ENCODE peak calls at places on chromosomes 2 and 18, in nine cellular contexts. U, M, X, H, D, O, R, A and P are unnamed samples. For H3K4me1 and H3K36me3, the result is how much of the 10 kb centered on the place peaks cover.

GRCh38 chr2:12504443-12504842 is 212.3 kb upstream of the TRIB2 start:
- DNase-seq in U (no peak), M (no peak), X (no peak), H (no peak), D (no peak), O (no peak), R (no peak), A (no peak), P (no peak)

GRCh38 chr2:17851731-17852585 is 26.5 kb upstream of the KCNS3 start:
- DNase-seq in U (peak), M (no peak), X (peak), H (peak), D (peak), O (no peak), R (no peak), A (peak), P (peak)

GRCh38 chr2:167190053-167190452 is 301.8 kb downstream of the XIRP2 start:
- DNase-seq in U (no peak), M (no peak), X (no peak), H (no peak), D (no peak), O (no peak), R (no peak), A (peak), P (peak)

GRCh38 chr18:58567453-58568196 is 61.3 kb downstream of the ALPK2 start:
- DNase-seq in U (no peak), M (peak), X (no peak), H (no peak), D (peak), O (no peak), R (peak), A (no peak), P (no peak)

GRCh38 chr2:230870544-230871360 is 6.0 kb downstream of the ITM2C start:
- DNase-seq in U (peak), M (no peak), X (no peak), H (no peak), D (no peak), O (no peak), R (peak), A (no peak), P (peak)

GRCh38 chr2:232839680-232840079 is 30.4 kb upstream of the SNORC start:
- DNase-seq in U (no peak), M (no peak), X (no peak), H (no peak), D (no peak), O (peak), R (no peak), A (peak), P (no peak)

GRCh38 chr2:240436626-240437180 is 1.2 kb downstream of the GPC1 start:
- DNase-seq in U (no peak), M (peak), X (no peak), H (no peak), D (no peak), O (no peak), R (no peak), A (no peak), P (peak)

GRCh38 chr2:203814661-203815540 is 52.7 kb upstream of the CTLA4 start:
- DNase-seq in U (peak), M (no peak), X (peak), H (no peak), D (peak), O (peak), R (no peak), A (peak), P (peak)

GRCh38 chr2:205706769-205707375 is 24.6 kb downstream of the NRP2 start:
- DNase-seq in U (no peak), M (no peak), X (no peak), H (no peak), D (peak), O (no peak), R (no peak), A (peak), P (no peak)

GRCh38 chr2:4507706-4508105 is 804.3 kb downstream of the DCDC2C start:
- DNase-seq in U (no peak), M (no peak), X (no peak), H (no peak), D (no peak), O (no peak), R (no peak), A (no peak), P (no peak)

GRCh38 chr2:230944123-230944653 is 19.1 kb upstream of the GPR55 start:
- DNase-seq in U (no peak), M (no peak), X (no peak), H (no peak), D (no peak), O (no peak), R (no peak), A (no peak), P (no peak)

GRCh38 chr18:67916142-67916541 is 399.6 kb upstream of the DSEL start:
- DNase-seq in U (no peak), M (no peak), X (no peak), H (no peak), D (no peak), O (no peak), R (no peak), A (no peak), P (peak)

GRCh38 chr18:2112435-2113045 is 458.8 kb downstream of the METTL4 start:
- DNase-seq in U (no peak), M (no peak), X (no peak), H (peak), D (no peak), O (no peak), R (no peak), A (no peak), P (no peak)

GRCh38 chr2:204483497-204484164 is 61.6 kb upstream of the PARD3B start:
- DNase-seq in U (no peak), M (no peak), X (peak), H (no peak), D (no peak), O (no peak), R (no peak), A (no peak), P (peak)

GRCh38 chr2:150572194-150572766 is 84.8 kb upstream of the RND3 start:
- DNase-seq in U (no peak), M (no peak), X (no peak), H (no peak), D (no peak), O (no peak), R (no peak), A (no peak), P (no peak)

GRCh38 chr2:12397861-12398260 is 318.9 kb upstream of the TRIB2 start:
- DNase-seq in U (no peak), M (no peak), X (no peak), H (no peak), D (no peak), O (no peak), R (no peak), A (peak), P (no peak)

GRCh38 chr2:198063242-198063641 is 258.8 kb downstream of the PLCL1 start:
- DNase-seq in U (no peak), M (no peak), X (no peak), H (no peak), D (no peak), O (no peak), R (no peak), A (no peak), P (no peak)

GRCh38 chr2:137957033-137957432 is 7.2 kb upstream of the HNMT start:
- DNase-seq in U (no peak), M (no peak), X (no peak), H (no peak), D (no peak), O (no peak), R (no peak), A (no peak), P (no peak)

GRCh38 chr2:10864888-10865551 is 46.7 kb upstream of the KCNF1 start:
- DNase-seq in U (no peak), M (no peak), X (no peak), H (peak), D (no peak), O (no peak), R (no peak), A (no peak), P (no peak)

GRCh38 chr2:29455202-29455885 is 340.1 kb downstream of the CLIP4 start:
- DNase-seq in U (no peak), M (no peak), X (no peak), H (no peak), D (no peak), O (no peak), R (no peak), A (no peak), P (no peak)

GRCh38 chr2:120859814-120860578 is 124.3 kb downstream of the GLI2 start:
- DNase-seq in U (peak), M (peak), X (no peak), H (no peak), D (no peak), O (no peak), R (no peak), A (no peak), P (no peak)

GRCh38 chr2:225797394-225797793 is 397.9 kb downstream of the NYAP2 start:
- DNase-seq in U (no peak), M (no peak), X (no peak), H (no peak), D (no peak), O (no peak), R (no peak), A (no peak), P (no peak)

GRCh38 chr2:15730545-15731212 is 139.0 kb downstream of the DDX1 start:
- DNase-seq in U (no peak), M (peak), X (peak), H (peak), D (peak), O (peak), R (no peak), A (peak), P (peak)

GRCh38 chr2:1373794-1374193 is 39.5 kb upstream of the TPO start:
- DNase-seq in U (no peak), M (no peak), X (no peak), H (no peak), D (no peak), O (no peak), R (no peak), A (no peak), P (no peak)

GRCh38 chr2:138622606-138623005 is 121.0 kb downstream of the SPOPL start:
- DNase-seq in U (no peak), M (no peak), X (no peak), H (no peak), D (no peak), O (no peak), R (no peak), A (no peak), P (no peak)

GRCh38 chr18:31100598-31101147 is 1.5 kb downstream of the DSC2 start:
- DNase-seq in U (peak), M (no peak), X (peak), H (no peak), D (no peak), O (no peak), R (no peak), A (no peak), P (peak)
- H3K4me1 ChIP-seq in U (under half), M (under half), X (under half), H (under half), D (under half), O (under half), R (under half), A (under half), P (under half)

GRCh38 chr2:157835425-157835824 is 40.7 kb downstream of the ACVR1 start:
- DNase-seq in U (no peak), M (no peak), X (no peak), H (no peak), D (no peak), O (no peak), R (no peak), A (no peak), P (no peak)

GRCh38 chr2:157831573-157832315 is 44.4 kb downstream of the ACVR1 start:
- DNase-seq in U (no peak), M (no peak), X (no peak), H (no peak), D (no peak), O (no peak), R (no peak), A (no peak), P (no peak)

GRCh38 chr2:157827377-157827776 is 48.8 kb downstream of the ACVR1 start:
- DNase-seq in U (no peak), M (no peak), X (no peak), H (no peak), D (no peak), O (no peak), R (no peak), A (no peak), P (no peak)

GRCh38 chr2:157833721-157834120 is 42.4 kb downstream of the ACVR1 start:
- DNase-seq in U (no peak), M (no peak), X (no peak), H (no peak), D (no peak), O (no peak), R (no peak), A (no peak), P (no peak)

GRCh38 chr2:157830696-157831570 is 45.2 kb downstream of the ACVR1 start:
- DNase-seq in U (no peak), M (no peak), X (no peak), H (peak), D (no peak), O (no peak), R (no peak), A (peak), P (no peak)
- H3K4me3 ChIP-seq in U (no peak), M (no peak), X (no peak), H (no peak), D (no peak), O (no peak), R (no peak), A (no peak), P (no peak)

DNA sequence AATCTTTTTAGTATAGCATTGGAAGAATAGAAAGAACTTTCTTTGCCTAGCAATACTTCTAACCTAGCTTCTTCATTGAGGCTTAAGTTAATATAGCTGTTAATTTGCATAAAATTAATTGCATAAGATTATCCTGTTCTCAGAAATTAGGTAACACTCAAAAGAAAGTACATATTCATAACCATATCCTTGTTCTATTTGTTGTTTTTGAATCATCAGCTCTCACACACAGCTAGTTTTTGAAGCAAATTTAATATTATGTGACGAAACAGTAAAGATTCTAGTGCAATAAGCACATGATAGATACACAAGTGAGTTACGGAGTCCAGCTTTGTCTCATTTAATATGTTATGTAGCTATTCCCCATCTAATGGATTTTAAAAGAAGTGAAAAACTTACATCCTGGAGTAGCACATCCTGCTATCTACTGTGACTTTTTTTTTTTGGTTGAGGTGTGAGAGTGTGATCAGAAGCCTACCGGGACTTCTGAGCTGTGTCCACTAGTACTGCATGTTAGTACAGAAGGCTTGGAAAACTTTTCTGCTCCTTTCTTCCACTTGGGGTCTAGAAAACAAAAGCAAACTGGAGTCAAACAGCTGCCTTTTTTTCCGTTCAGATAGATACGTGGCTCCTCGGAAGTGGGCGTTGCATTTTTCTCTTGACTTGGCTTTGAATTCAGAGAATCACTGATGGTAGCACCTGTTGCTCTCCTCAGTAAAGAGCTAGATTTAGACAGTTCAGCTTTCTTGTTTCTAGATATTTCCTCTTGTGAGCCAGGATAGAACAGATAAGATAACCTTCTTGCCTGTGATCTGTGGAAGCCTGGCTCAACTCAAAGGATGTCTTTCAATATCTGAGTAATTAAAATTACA is 27.2 kb downstream of the KDM3A start:
- DNase-seq in U (no peak), M (no peak), X (no peak), H (no peak), D (no peak), O (no peak), R (no peak), A (no peak), P (no peak)
- H3K36me3 ChIP-seq in U (under half), M (half or more), X (half or more), H (under half), D (under half), O (under half), R (under half), A (half or more), P (under half)

GRCh38 chr2:62200868-62201267 is 5.0 kb downstream of the B3GNT2 start:
- DNase-seq in U (no peak), M (no peak), X (no peak), H (no peak), D (no peak), O (no peak), R (no peak), A (no peak), P (no peak)

GRCh38 chr2:62203459-62203858 is 7.5 kb downstream of the B3GNT2 start:
- DNase-seq in U (no peak), M (no peak), X (no peak), H (no peak), D (no peak), O (no peak), R (no peak), A (no peak), P (no peak)

GRCh38 chr2:62202019-62202722 is 6.3 kb downstream of the B3GNT2 start:
- DNase-seq in U (no peak), M (no peak), X (peak), H (no peak), D (no peak), O (no peak), R (no peak), A (no peak), P (no peak)

GRCh38 chr2:62201307-62201706 is 5.4 kb downstream of the B3GNT2 start:
- DNase-seq in U (no peak), M (no peak), X (no peak), H (no peak), D (no peak), O (no peak), R (no peak), A (no peak), P (no peak)

DNA sequence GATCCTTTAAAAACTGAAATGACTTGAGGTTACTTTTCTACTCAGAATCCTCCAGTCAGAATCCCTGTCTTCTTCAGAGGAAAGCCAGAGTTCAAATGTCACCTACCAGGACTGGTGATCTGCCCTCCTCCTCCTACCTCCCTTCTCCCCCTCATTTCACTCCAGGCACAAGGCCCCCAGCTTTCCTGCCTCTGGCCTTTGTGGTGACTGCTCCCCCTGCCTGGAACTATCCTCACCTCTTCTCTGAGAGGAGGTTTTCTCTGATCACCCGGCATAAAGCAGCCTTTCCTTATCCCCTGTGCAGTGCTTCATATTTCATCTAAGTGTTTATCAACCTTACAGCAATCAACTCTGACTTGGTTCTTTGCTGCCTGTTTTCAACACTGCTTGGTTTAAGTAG is 6.8 kb downstream of the B3GNT2 start:
- DNase-seq in U (no peak), M (no peak), X (peak), H (no peak), D (no peak), O (no peak), R (no peak), A (no peak), P (no peak)
- H3K4me1 ChIP-seq in U (under half), M (under half), X (half or more), H (under half), D (under half), O (under half), R (half or more), A (under half), P (under half)

GRCh38 chr18:55499526-55499925 is 88.5 kb downstream of the TCF4 start:
- DNase-seq in U (no peak), M (no peak), X (no peak), H (no peak), D (no peak), O (no peak), R (no peak), A (no peak), P (no peak)

GRCh38 chr18:55501594-55502345 is 86.2 kb downstream of the TCF4 start:
- DNase-seq in U (no peak), M (no peak), X (no peak), H (no peak), D (no peak), O (no peak), R (no peak), A (no peak), P (no peak)

GRCh38 chr18:55497825-55498403 is 90.1 kb downstream of the TCF4 start:
- DNase-seq in U (no peak), M (no peak), X (no peak), H (no peak), D (no peak), O (no peak), R (no peak), A (no peak), P (no peak)

GRCh38 chr18:55502346-55502710 is 85.7 kb downstream of the TCF4 start:
- DNase-seq in U (no peak), M (no peak), X (no peak), H (no peak), D (no peak), O (no peak), R (no peak), A (no peak), P (no peak)

DNA sequence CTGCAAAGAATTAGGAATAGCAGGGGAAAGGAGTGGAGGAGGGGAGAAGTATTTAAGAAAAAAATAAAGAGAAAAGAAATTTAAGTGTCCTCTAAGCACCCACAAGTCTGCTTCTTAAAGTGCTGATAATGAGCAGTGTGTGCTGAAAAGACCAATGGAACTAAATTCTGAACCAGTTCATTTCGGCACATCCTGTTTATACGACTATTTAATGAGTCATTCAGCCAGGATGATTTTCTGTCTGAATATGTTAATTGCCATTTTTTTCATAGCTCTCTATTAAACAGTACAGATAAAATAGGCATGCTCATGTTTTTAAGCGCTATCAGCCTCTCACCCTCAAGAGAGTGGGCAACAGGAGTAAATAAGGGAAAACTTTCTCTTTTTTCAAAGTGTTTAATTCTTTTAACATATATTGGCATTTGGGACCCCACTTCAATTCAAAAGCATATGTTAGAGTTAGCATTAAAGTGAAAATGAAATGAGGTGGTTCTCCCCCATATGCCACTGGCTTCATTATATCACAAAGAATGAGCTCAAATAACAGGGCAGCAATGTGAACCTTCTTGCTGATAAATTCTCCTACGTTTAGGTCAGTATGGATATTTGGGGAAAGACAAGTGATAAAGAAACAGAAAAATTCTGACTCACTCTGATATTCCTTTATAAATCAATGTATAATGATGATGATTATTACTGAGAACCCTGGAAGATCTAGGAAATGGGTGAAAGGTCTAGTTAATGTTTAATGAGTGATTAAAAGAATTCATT is 87.5 kb downstream of the TCF4 start:
- DNase-seq in U (no peak), M (no peak), X (no peak), H (no peak), D (no peak), O (no peak), R (no peak), A (no peak), P (no peak)
- H3K4me3 ChIP-seq in U (no peak), M (no peak), X (no peak), H (no peak), D (no peak), O (no peak), R (no peak), A (no peak), P (no peak)